ENCODE peak calls at places on chromosomes 3 and 15, in eight cellular contexts. A is CD4-positive, CD25-positive, alpha-beta regulatory T cell; J is GM23248; N is naive thymus-derived CD4-positive, alpha-beta T cell; H is CD8-positive, alpha-beta memory T cell; Q is adrenal gland; P is fibroblast of lung; G is heart left ventricle. O is an unnamed sample. For H3K4me1, the result is how much of the 10 kb centered on the place peaks cover.

GRCh38 chr3:20154928-20155327 is 31.1 kb downstream of the SGO1 start:
- DNase-seq in A (no peak), J (no peak), N (no peak), H (no peak), Q (no peak), P (no peak), G (no peak), O (no peak)

GRCh38 chr15:69609176-69609575 is 156.6 kb downstream of the RPLP1 start:
- DNase-seq in A (no peak), J (peak), N (no peak), H (no peak), Q (no peak), P (peak), G (no peak), O (no peak)

GRCh38 chr15:41919201-41919820 is 25.5 kb upstream of the SPTBN5 start:
- DNase-seq in A (no peak), J (no peak), N (no peak), H (no peak), Q (no peak), P (no peak), G (no peak), O (no peak)

GRCh38 chr15:83733206-83733605 is 79.3 kb downstream of the ADAMTSL3 start:
- DNase-seq in A (no peak), J (peak), N (no peak), H (no peak), Q (no peak), P (peak), G (no peak), O (no peak)

GRCh38 chr3:100992086-100993033 is 861 bp downstream of the ABI3BP start:
- DNase-seq in A (no peak), J (peak), N (no peak), H (no peak), Q (no peak), P (no peak), G (no peak), O (no peak)

GRCh38 chr15:92580021-92580420 is 75.6 kb downstream of the FAM174B start:
- DNase-seq in A (no peak), J (no peak), N (no peak), H (no peak), Q (no peak), P (no peak), G (no peak), O (no peak)

GRCh38 chr3:46996689-46997452 is 17.4 kb downstream of the NBEAL2 start:
- DNase-seq in A (no peak), J (no peak), N (no peak), H (no peak), Q (no peak), P (no peak), G (no peak), O (no peak)

GRCh38 chr3:187678869-187679268 is 8.7 kb upstream of the SST start:
- DNase-seq in A (peak), J (peak), N (no peak), H (no peak), Q (peak), P (peak), G (peak), O (peak)

GRCh38 chr3:14439501-14440167 is 37.2 kb downstream of the SLC6A6 start:
- DNase-seq in A (no peak), J (no peak), N (no peak), H (no peak), Q (peak), P (peak), G (peak), O (no peak)

GRCh38 chr3:193556841-193557240 is 2.1 kb upstream of the ATP13A4 start:
- DNase-seq in A (no peak), J (no peak), N (no peak), H (no peak), Q (no peak), P (no peak), G (no peak), O (no peak)

GRCh38 chr3:66991478-66991877 is 6.6 kb upstream of the KBTBD8 start:
- DNase-seq in A (no peak), J (peak), N (no peak), H (no peak), Q (no peak), P (peak), G (no peak), O (no peak)

GRCh38 chr3:66355394-66355793 is 134.6 kb downstream of the SLC25A26 start:
- DNase-seq in A (peak), J (no peak), N (no peak), H (no peak), Q (no peak), P (no peak), G (no peak), O (no peak)

GRCh38 chr15:59298255-59298856 is 74.3 kb downstream of the MYO1E start:
- DNase-seq in A (no peak), J (peak), N (no peak), H (no peak), Q (no peak), P (peak), G (no peak), O (no peak)

GRCh38 chr15:74013374-74013893 is 18.9 kb downstream of the PML start:
- DNase-seq in A (no peak), J (peak), N (no peak), H (no peak), Q (no peak), P (no peak), G (no peak), O (no peak)

DNA sequence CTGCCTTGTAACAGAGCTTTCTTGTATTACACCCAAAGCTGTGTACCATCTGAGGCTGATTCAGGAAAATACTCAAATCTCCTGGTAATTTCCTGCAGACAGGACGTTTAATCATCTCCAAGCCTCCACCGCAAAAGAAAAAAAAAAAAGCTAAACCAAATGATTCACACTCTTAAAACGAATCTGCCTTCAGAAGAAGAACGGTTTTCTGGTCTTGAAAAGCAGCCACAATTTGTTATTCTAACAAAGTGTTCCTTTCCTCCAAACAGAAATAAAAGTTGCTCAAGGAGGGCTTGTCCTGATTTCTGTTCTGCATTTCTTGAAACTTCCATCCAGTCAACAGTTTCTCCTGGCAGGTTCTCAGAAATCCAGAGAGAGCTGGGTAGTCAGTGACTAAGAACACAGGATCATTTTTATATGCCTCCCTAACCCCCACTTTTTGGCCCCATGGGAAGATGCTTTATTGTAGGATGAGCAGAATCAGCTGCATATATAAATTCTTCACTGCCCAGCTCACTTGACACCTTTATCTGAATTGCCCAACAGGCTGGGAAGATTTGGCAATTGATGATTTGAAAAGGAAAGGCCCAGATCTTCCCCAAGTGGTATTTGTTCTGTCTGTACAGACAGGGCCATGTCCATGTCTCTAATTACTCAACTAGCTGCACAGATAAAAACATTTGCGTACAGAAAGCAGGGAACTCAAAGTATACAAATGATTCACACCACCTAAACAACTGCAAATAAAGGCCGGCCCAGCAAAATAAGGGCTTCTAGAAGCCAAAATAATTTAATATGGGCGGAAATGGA is 41.0 kb upstream of the PRICKLE2 start:
- DNase-seq in A (no peak), J (peak), N (no peak), H (no peak), Q (peak), P (peak), G (peak), O (no peak)
- H3K4me3 ChIP-seq in A (no peak), J (peak), N (no peak), H (no peak), Q (no peak), P (peak), G (peak), O (no peak)

GRCh38 chr3:129593595-129594339 is 12.7 kb downstream of the PLXND1 start:
- DNase-seq in A (peak), J (peak), N (peak), H (peak), Q (no peak), P (no peak), G (no peak), O (peak)

GRCh38 chr3:129593230-129593594 is 13.3 kb downstream of the PLXND1 start:
- DNase-seq in A (no peak), J (peak), N (no peak), H (no peak), Q (no peak), P (no peak), G (no peak), O (no peak)

GRCh38 chr3:129592362-129593150 is 13.9 kb downstream of the PLXND1 start:
- DNase-seq in A (no peak), J (peak), N (no peak), H (no peak), Q (peak), P (no peak), G (peak), O (no peak)

GRCh38 chr3:129594907-129595390 is 11.5 kb downstream of the PLXND1 start:
- DNase-seq in A (no peak), J (no peak), N (no peak), H (no peak), Q (no peak), P (no peak), G (no peak), O (no peak)

GRCh38 chr3:129591932-129592331 is 14.5 kb downstream of the PLXND1 start:
- DNase-seq in A (no peak), J (no peak), N (no peak), H (no peak), Q (no peak), P (no peak), G (no peak), O (no peak)
- H3K27ac ChIP-seq in A (no peak), J (peak), N (no peak), H (no peak), Q (peak), P (peak), G (peak), O (no peak)

DNA sequence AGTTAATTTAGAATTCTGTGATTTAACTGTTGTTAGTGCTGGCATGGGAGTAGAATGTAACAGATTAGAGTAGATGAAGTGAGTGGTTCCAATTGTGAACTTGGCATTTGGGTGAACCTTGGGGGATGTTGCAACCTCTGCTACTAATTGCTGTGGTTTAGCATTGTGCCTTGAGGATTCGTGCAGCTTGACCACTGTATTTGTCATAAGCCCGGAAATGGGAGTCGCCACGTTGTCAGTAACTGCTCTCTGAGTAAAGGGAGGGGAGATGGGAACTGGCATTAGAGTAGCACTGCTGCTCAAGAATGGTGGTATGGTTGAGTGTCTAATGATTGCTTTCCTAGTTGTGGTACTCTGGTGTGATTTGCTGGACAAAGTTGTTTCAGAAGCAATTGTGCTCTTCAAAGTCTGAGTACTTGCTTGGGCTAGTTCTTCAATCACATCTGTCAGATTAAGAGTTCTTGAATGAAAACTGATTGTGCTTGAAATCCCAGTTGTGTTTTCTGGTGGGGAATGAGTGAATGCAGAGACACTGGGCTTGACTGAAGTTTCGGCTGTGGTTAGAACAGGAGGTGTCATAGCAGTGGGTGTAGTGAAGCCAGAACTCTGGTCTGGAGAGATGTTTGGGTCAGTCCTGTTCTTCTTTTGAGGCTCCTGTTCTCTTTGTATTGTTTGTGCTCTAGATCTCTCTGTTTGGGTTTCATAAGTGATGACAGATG is 15.4 kb downstream of the IGSF10 start:
- DNase-seq in A (no peak), J (peak), N (no peak), H (no peak), Q (no peak), P (peak), G (no peak), O (no peak)
- H3K4me1 ChIP-seq in A (under half), J (under half), N (under half), H (under half), Q (under half), P (under half), G (under half), O (under half)

DNA sequence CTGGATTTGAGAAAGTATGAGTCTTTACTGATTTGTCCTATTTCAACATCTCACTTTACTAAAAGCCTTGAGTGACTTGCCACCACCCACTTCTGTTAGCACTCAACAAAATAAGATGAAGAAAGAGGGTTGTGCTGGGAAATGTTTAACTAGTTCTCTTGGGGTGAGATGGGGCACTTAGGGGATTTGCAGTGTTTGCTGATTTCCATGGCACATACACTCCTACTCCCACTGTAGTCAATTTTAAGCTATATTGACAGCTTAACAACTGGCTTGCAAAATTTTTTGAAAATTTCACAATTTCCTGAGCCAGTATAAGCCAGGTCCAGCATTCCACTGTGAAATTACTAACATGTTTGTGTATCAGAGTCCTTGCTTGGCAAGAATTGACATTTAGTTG is 463.0 kb upstream of the ARHGEF26 start:
- DNase-seq in A (no peak), J (peak), N (no peak), H (no peak), Q (no peak), P (no peak), G (no peak), O (no peak)
- H3K4me3 ChIP-seq in A (no peak), J (no peak), N (no peak), H (no peak), Q (no peak), P (no peak), G (no peak), O (no peak)

DNA sequence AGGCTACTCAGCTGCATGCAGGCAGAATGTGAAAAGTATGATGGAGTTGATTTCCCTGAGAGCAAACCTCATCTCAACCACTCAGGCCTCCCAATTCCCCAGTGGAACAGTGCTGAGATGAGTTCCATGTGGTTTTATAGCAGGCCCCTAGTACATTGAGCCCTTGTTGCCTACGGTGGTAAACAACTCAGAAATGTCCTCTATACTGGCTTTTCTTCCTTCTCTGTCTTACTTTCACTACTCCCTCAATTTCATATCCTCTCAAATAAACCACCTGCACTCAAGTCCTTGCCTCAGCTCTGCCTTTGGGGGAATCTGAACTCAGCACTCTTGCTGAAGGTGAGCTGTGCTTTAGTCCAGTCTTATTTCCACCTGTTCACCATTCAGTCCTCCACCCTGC is 399.9 kb downstream of the PDCD6IP start:
- DNase-seq in A (no peak), J (no peak), N (no peak), H (no peak), Q (no peak), P (no peak), G (no peak), O (no peak)
- H3K27ac ChIP-seq in A (no peak), J (no peak), N (no peak), H (no peak), Q (no peak), P (no peak), G (no peak), O (no peak)

DNA sequence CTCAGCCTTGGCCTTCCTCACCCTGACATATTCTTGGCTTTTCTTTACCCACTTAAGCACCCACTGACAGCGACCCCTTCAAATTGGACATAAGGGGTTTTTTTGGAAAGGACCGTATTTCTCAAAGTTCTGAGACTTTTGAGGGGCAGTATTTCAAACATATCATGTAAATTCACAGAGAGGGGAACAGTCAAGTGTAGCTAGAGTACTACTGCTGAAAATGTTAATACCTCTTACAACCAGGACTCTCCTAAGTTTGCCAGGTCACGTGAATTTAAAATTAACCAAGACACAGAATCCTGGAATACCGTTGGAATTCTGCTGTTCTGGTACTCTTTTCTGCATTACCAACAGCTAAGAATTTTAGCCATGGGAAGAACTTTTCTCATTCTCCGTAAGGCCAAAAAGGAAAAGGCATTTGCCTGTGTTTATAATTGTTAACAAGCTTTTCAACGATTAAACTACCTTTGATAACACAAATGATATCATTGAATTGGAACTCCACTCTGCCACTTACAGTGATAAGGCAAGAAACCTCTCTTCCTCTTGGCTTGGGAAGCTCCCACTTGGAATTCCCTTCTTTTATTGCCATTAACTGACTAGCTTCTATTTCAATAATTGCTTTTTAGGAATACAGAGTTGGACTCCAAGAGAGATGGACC is 590 bp upstream of the GBE1 start:
- DNase-seq in A (no peak), J (peak), N (no peak), H (no peak), Q (no peak), P (peak), G (no peak), O (no peak)
- H3K4me1 ChIP-seq in A (under half), J (under half), N (under half), H (under half), Q (under half), P (under half), G (half or more), O (under half)

O was measured in CD4-positive, alpha-beta memory T cell.